ENCODE peak calls at places on chromosomes 4 and X, in nine cellular contexts. Y is HFF-Myc, M is Calu3, I is pancreas, F is mesothelial cell of epicardium, S is fibroblast of villous mesenchyme, X is bronchial epithelial cell, W is H9, L is neural crest cell. U is an unnamed sample.

GRCh38 chr4:8709729-8710360 is 117.3 kb downstream of the CPZ start:
- DNase-seq in F (peak; percentile 26), S (no peak), M (no peak), X (no peak), Y (no peak), W (peak; percentile 26), I (no peak), L (no peak), U (peak; percentile 80)

GRCh38 chr4:87498446-87498900 is 30.7 kb downstream of the SPARCL1 start:
- DNase-seq in L (no peak), X (no peak), F (no peak), W (no peak), S (peak; percentile 68), M (no peak), I (no peak), Y (no peak), U (no peak)

GRCh38 chr4:7932333-7932732 is 7.3 kb downstream of the AFAP1 start:
- DNase-seq in S (no peak), F (no peak), X (no peak), Y (no peak), M (no peak), W (no peak), L (no peak), I (no peak), U (no peak)

GRCh38 chrX:154019633-154020499 is at the start of gene IRAK1:
- DNase-seq in X (peak; percentile 18), L (peak; percentile 23), M (peak; percentile 76), S (peak; percentile 62), I (no peak), W (no peak), F (no peak), Y (no peak), U (no peak)

GRCh38 chr4:150229538-150229937 is 151.3 kb downstream of the DCLK2 start:
- DNase-seq in F (no peak), L (no peak), X (peak; percentile 88), S (peak; percentile 64), Y (no peak), I (no peak), M (no peak), W (no peak), U (no peak)

GRCh38 chrX:153520286-153520917 is 3.0 kb downstream of the ATP2B3 start:
- DNase-seq in L (no peak), F (no peak), X (no peak), W (no peak), S (no peak), M (no peak), Y (no peak), I (no peak), U (no peak)

GRCh38 chr4:78650106-78651021 is 98.8 kb downstream of the ANXA3 start:
- DNase-seq in M (no peak), W (no peak), Y (no peak), I (no peak), X (peak; percentile 95), L (no peak), F (no peak), S (peak; percentile 92), U (no peak)

GRCh38 chr4:8224596-8225289 is 25.7 kb downstream of the SH3TC1 start:
- DNase-seq in I (peak; percentile 41), Y (no peak), F (no peak), L (no peak), X (no peak), W (no peak), M (no peak), S (no peak), U (no peak)

GRCh38 chr4:108830509-108831244 is 67.8 kb upstream of the ETNPPL start:
- DNase-seq in F (peak; percentile 54), X (peak; percentile 40), I (no peak), Y (no peak), W (no peak), M (no peak), L (no peak), S (peak; percentile 74), U (no peak)

GRCh38 chr4:87188063-87188462 is 32.4 kb downstream of the KLHL8 start:
- DNase-seq in S (no peak), Y (peak; percentile 73), M (no peak), L (no peak), W (no peak), F (no peak), I (no peak), X (peak; percentile 32), U (no peak)

GRCh38 chrX:115898382-115899001 is 272.1 kb upstream of the AGTR2 start:
- DNase-seq in F (no peak), L (no peak), M (no peak), W (peak; percentile 65), S (peak; percentile 30), I (peak; percentile 84), Y (no peak), X (no peak), U (peak; percentile 73)

GRCh38 chr4:159505275-159505975 is 402.5 kb downstream of the RAPGEF2 start:
- DNase-seq in X (no peak), L (no peak), M (no peak), I (no peak), S (no peak), Y (no peak), F (no peak), W (no peak), U (no peak)

GRCh38 chr4:41141910-41142309 is 72.4 kb downstream of the APBB2 start:
- DNase-seq in L (no peak), M (no peak), F (no peak), Y (no peak), X (peak; percentile 76), I (no peak), S (peak; percentile 84), W (no peak), U (no peak)

GRCh38 chr4:85672116-85672515 is 197.2 kb downstream of the ARHGAP24 start:
- DNase-seq in F (no peak), X (no peak), L (no peak), W (no peak), S (peak; percentile 73), I (no peak), Y (peak; percentile 71), M (no peak), U (no peak)

GRCh38 chr4:150004481-150004880 is 73.8 kb upstream of the DCLK2 start:
- DNase-seq in X (no peak), F (no peak), Y (no peak), M (no peak), I (no peak), S (peak; percentile 65), L (no peak), W (no peak), U (no peak)

GRCh38 chrX:8323356-8323755 is 141.3 kb upstream of the VCX3B start:
- DNase-seq in I (peak; percentile 22), M (no peak), X (no peak), Y (no peak), S (no peak), F (no peak), L (no peak), W (peak; percentile 34), U (no peak)
- TF ChIP-seq CTCF in I (no peak), M (no peak), X (peak; percentile 53), Y (no peak), S (no peak), F (no peak), L (no peak), W (peak; percentile 67), U (no peak)

DNA sequence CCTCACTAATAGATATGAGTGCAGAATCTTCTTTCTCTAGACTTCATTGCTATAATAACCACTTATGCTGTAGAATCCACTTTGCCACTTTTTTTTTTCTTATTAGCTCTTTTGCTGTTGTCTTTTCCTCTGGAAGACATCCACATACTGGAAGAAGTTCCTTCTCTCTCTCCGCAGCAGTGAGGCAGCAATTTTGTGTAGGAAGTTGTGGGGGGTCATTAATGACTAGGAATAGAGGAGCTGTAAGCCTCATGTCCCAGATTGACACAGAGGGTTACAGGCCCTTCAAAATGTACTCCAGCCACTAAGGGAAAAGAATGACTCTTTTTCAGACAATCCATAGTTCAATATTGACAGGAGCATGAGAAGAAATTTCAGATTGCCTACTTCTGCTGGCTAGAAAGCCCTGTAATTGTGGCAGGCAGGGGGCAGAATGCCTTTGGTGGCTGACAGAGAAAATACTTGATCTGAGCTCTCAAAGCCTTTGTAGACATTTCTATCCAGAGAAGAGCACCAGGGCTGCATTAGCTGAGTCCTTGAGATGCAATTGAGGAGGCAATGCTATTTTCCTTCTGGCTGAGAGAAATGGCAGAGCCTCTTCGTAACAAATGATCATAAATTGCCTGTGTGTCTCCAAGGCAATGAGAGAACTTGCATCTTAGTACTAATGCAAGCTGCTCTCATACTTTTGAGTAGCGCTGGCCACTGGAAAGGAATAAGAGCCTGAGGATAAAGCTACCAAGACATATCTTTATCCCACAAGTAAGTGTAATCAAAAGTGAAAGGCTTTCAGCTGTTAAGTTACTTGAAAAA is 856.3 kb downstream of the STIM2 start:
- DNase-seq in Y (no peak), W (peak; percentile 26), I (no peak), X (no peak), L (no peak), M (no peak), S (no peak), F (no peak), U (no peak)
- TF ChIP-seq CTCF in Y (no peak), W (peak; percentile 48), I (no peak), X (no peak), L (no peak), M (no peak), S (no peak), F (no peak), U (no peak)

DNA sequence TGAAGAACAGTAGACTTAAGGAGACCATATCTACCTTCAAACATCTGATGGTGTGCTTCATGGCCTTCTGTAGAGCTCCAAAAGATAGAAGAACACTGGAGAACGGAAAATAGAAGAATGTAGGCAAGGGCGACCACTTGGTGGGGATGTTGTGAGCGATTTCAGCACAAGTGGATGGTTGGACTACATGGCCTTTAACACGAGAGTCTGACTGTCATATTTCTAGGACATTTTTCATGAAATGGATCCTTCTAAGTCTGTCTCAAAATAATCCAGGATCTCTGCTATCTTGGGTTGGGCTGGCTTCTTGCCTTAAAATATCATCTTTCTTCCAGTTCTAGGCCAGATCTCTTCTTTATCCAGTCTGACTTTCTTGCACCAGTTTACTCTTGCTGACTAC is 1.3 kb upstream of the MID1IP1 start:
- DNase-seq in I (no peak), Y (no peak), F (no peak), L (no peak), X (no peak), S (no peak), W (no peak), M (no peak), U (no peak)
- TF ChIP-seq CTCF in I (no peak), Y (no peak), F (no peak), L (no peak), X (no peak), S (no peak), W (no peak), M (no peak), U (peak; percentile 10)

GRCh38 chr4:106334732-106335131 is 18.4 kb downstream of the AIMP1 start:
- DNase-seq in L (no peak), M (no peak), Y (no peak), I (no peak), F (no peak), X (no peak), W (no peak), S (no peak), U (no peak)

GRCh38 chr4:106333186-106333585 is 16.8 kb downstream of the AIMP1 start:
- DNase-seq in L (no peak), I (no peak), Y (no peak), M (no peak), W (no peak), S (no peak), F (no peak), X (no peak), U (no peak)

GRCh38 chr4:106325800-106326199 is 9.4 kb downstream of the AIMP1 start:
- DNase-seq in L (no peak), M (no peak), X (peak; percentile 78), S (no peak), W (no peak), I (no peak), F (no peak), Y (no peak), U (no peak)

GRCh38 chr4:106329027-106329618 is 12.8 kb downstream of the AIMP1 start:
- DNase-seq in Y (no peak), M (no peak), L (no peak), I (no peak), X (peak; percentile 56), F (no peak), W (no peak), S (peak; percentile 56), U (no peak)
- TF ChIP-seq CTCF in Y (peak; percentile 64), M (peak; percentile 32), L (peak; percentile 77), I (no peak), X (peak; percentile 50), F (peak; percentile 71), W (peak; percentile 76), S (peak; percentile 82), U (peak; percentile 77)